ENCODE peak calls at places on chromosomes 1 and 21, in four cellular contexts. S, J, H and Y are unnamed samples.

GRCh38 chr1:206464456-206464964 is 5.8 kb upstream of the IKBKE start:
- DNase-seq in S (no peak), J (no peak), H (no peak), Y (no peak)

GRCh38 chr1:207711285-207711684 is 40.6 kb upstream of the CD46 start:
- DNase-seq in S (no peak), J (no peak), H (no peak), Y (no peak)

GRCh38 chr1:90706437-90707362 is 10.4 kb downstream of the BARHL2 start:
- DNase-seq in S (peak), J (no peak), H (no peak), Y (peak)

GRCh38 chr1:206812456-206812855 is 40.2 kb upstream of the IL10 start:
- DNase-seq in S (no peak), J (no peak), H (no peak), Y (no peak)

GRCh38 chr1:185017338-185017737 is 28.0 kb upstream of the RNF2 start:
- DNase-seq in S (no peak), J (peak), H (no peak), Y (no peak)

GRCh38 chr21:17819878-17820232 is 699 bp upstream of the C21orf91 start:
- DNase-seq in S (no peak), J (no peak), H (peak), Y (no peak)

GRCh38 chr21:14401217-14401616 is 18.3 kb upstream of the HSPA13 start:
- DNase-seq in S (no peak), J (no peak), H (no peak), Y (no peak)

GRCh38 chr21:35475006-35475405 is 425.9 kb upstream of the RUNX1 start:
- DNase-seq in S (no peak), J (no peak), H (no peak), Y (no peak)

GRCh38 chr1:91552091-91552490 is 51.4 kb downstream of the CDC7 start:
- DNase-seq in S (no peak), J (no peak), H (no peak), Y (no peak)

GRCh38 chr1:6870571-6870970 is 85.3 kb downstream of the CAMTA1 start:
- DNase-seq in S (no peak), J (no peak), H (no peak), Y (no peak)

GRCh38 chr21:41500931-41501381 is 7.0 kb downstream of the TMPRSS2 start:
- DNase-seq in S (no peak), J (no peak), H (no peak), Y (no peak)

GRCh38 chr1:33347650-33347992 is 26.7 kb upstream of the A3GALT2 start:
- DNase-seq in S (no peak), J (no peak), H (no peak), Y (no peak)

GRCh38 chr1:94679336-94680007 is 137.9 kb upstream of the F3 start:
- DNase-seq in S (no peak), J (no peak), H (no peak), Y (no peak)

GRCh38 chr1:16905856-16906702 is 10.3 kb downstream of the RNU1-2 start:
- DNase-seq in S (no peak), J (no peak), H (peak), Y (no peak)

GRCh38 chr21:39676054-39676771 is 63.5 kb downstream of the B3GALT5 start:
- DNase-seq in S (no peak), J (no peak), H (no peak), Y (no peak)

GRCh38 chr1:198605426-198605825 is 33.4 kb upstream of the PTPRC start:
- DNase-seq in S (no peak), J (no peak), H (no peak), Y (peak)

GRCh38 chr1:198084509-198084908 is 72.3 kb upstream of the NEK7 start:
- DNase-seq in S (no peak), J (no peak), H (no peak), Y (no peak)

GRCh38 chr1:160708821-160709220 is 2.8 kb downstream of the CD48 start:
- DNase-seq in S (no peak), J (no peak), H (no peak), Y (no peak)

GRCh38 chr1:6547301-6547700 is 7.0 kb downstream of the NOL9 start:
- DNase-seq in S (no peak), J (no peak), H (no peak), Y (no peak)

GRCh38 chr1:239765163-239765562 is 326.5 kb upstream of the FMN2 start:
- DNase-seq in S (no peak), J (no peak), H (no peak), Y (no peak)

GRCh38 chr1:159889821-159890252 is 10.1 kb downstream of the CFAP45 start:
- DNase-seq in S (no peak), J (no peak), H (peak), Y (no peak)

GRCh38 chr1:217091601-217092000 is 368.4 kb upstream of the ESRRG start:
- DNase-seq in S (no peak), J (no peak), H (no peak), Y (no peak)

GRCh38 chr1:100972185-100972584 is 53.4 kb downstream of the DPH5 start:
- DNase-seq in S (no peak), J (no peak), H (no peak), Y (no peak)

DNA sequence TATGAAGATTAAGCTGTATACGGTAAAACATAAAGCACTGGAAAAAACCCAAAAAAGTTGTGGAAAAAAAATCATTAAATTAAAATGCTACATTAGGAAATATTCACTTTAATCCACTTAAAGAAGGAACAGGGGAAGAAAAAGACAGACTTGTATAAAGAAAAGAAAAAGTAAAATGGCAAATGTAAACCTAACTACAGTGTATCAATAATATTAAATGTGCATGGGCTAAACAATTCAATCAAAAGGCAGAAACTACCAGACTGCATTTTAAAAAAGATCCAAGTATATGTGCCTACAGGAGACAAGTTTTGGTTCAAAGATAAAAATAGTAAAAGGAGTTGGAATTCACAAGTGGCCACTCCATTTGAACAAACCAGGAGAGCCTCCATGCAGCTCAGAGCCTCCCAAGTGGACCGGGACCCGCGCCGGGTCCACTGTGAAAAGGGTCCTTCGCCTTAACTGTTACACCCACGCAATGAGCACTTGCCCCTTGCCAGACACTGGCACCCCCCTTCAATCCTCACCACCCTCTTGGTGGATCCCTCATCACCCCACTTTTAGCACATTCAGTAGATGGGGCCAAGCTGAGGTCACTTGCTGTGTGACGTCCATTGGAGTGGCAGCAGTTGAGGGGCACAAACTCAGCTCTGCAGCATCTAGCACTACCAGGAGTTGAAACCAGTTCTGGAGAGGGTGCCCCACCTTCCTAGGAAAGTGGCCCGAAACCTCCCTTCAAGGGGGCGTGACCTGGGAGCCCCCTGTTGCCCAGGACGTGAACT is 887 bp downstream of the C1orf174 start:
- DNase-seq in S (no peak), J (no peak), H (no peak), Y (no peak)
- TF ChIP-seq CTCF in S (no peak), J (no peak), H (no peak), Y (no peak)

DNA sequence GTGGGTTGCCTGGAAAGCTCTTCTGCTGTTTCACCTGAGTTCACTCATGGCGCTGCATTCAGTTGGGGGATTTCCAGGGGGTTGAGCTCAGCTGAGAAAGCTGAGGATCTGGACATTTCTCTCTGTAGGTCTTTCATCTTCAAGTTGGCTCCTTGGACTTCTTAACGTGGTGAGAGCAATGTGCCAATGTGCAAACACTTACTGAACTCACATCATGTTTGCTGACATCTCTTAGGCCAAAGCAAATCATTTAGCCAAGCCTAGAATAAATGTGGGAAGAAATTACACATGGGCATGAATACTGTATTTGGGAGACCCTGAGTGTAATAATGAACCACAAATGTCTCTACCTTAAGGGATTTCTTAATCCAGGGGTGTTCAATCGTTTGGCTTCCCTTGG is 42.7 kb upstream of the SLC22A15 start:
- DNase-seq in S (no peak), J (no peak), H (no peak), Y (no peak)
- TF ChIP-seq CTCF in S (no peak), J (no peak), H (no peak), Y (no peak)

GRCh38 chr21:15552914-15553491 is 176.8 kb upstream of the USP25 start:
- DNase-seq in S (no peak), J (no peak), H (no peak), Y (no peak)
- TF ChIP-seq CTCF in S (peak), J (peak), H (no peak), Y (peak)

GRCh38 chr1:245879091-245879490 is 628.0 kb downstream of the SMYD3 start:
- DNase-seq in S (no peak), J (no peak), H (no peak), Y (no peak)

GRCh38 chr1:245878585-245878984 is 628.5 kb downstream of the SMYD3 start:
- DNase-seq in S (no peak), J (no peak), H (no peak), Y (no peak)

GRCh38 chr1:245876586-245876985 is 630.5 kb downstream of the SMYD3 start:
- DNase-seq in S (no peak), J (no peak), H (no peak), Y (no peak)

GRCh38 chr1:245875581-245876263 is 631.4 kb downstream of the SMYD3 start:
- DNase-seq in S (no peak), J (no peak), H (no peak), Y (no peak)

GRCh38 chr1:245877976-245878375 is 629.1 kb downstream of the SMYD3 start:
- DNase-seq in S (no peak), J (no peak), H (no peak), Y (no peak)
- TF ChIP-seq CTCF in S (no peak), J (no peak), H (no peak), Y (no peak)

GRCh38 chr1:223248001-223248786 is 105.1 kb upstream of the TLR5 start:
- DNase-seq in S (no peak), J (no peak), H (no peak), Y (no peak)
- TF ChIP-seq CTCF in S (no peak), J (no peak), H (no peak), Y (no peak)